ENCODE peak calls at places on chromosomes 6 and 20, in seven cellular contexts. One of them, this sample, is unnamed.

GRCh38 chr6:138241893-138242292 is 23.6 kb upstream of the PBOV1 start:
- DNase-seq in fibroblast of lung: no peak
- DNase-seq in osteocyte: no peak
- DNase-seq in OCI-LY7: no peak
- DNase-seq in HL-60: no peak
- DNase-seq in astrocyte of the spinal cord: no peak
- DNase-seq in spleen: no peak
- DNase-seq in this sample: no peak

GRCh38 chr6:127441881-127442280 is 17.3 kb downstream of the KIAA0408 start:
- DNase-seq in fibroblast of lung: no peak
- DNase-seq in osteocyte: no peak
- DNase-seq in OCI-LY7: no peak
- DNase-seq in HL-60: no peak
- DNase-seq in astrocyte of the spinal cord: no peak
- DNase-seq in spleen: no peak
- DNase-seq in this sample: no peak

GRCh38 chr20:58179432-58180099 is 48.9 kb downstream of the ANKRD60 start:
- DNase-seq in fibroblast of lung: peak
- DNase-seq in osteocyte: peak
- DNase-seq in OCI-LY7: peak
- DNase-seq in HL-60: no peak
- DNase-seq in astrocyte of the spinal cord: peak
- DNase-seq in spleen: peak
- DNase-seq in this sample: peak

GRCh38 chr6:33812669-33813068 is 8.9 kb upstream of the MLN start:
- DNase-seq in fibroblast of lung: peak
- DNase-seq in osteocyte: no peak
- DNase-seq in OCI-LY7: peak
- DNase-seq in HL-60: no peak
- DNase-seq in astrocyte of the spinal cord: peak
- DNase-seq in spleen: no peak
- DNase-seq in this sample: peak

GRCh38 chr6:156773935-156774871 is 3.0 kb upstream of the ARID1B start:
- DNase-seq in fibroblast of lung: no peak
- DNase-seq in osteocyte: no peak
- DNase-seq in OCI-LY7: no peak
- DNase-seq in HL-60: no peak
- DNase-seq in astrocyte of the spinal cord: no peak
- DNase-seq in spleen: no peak
- DNase-seq in this sample: no peak

GRCh38 chr20:39532205-39532604 is 570.1 kb downstream of the DHX35 start:
- DNase-seq in fibroblast of lung: no peak
- DNase-seq in osteocyte: no peak
- DNase-seq in OCI-LY7: no peak
- DNase-seq in HL-60: no peak
- DNase-seq in astrocyte of the spinal cord: no peak
- DNase-seq in spleen: no peak
- DNase-seq in this sample: no peak

GRCh38 chr6:122184260-122184934 is 215.1 kb upstream of the HSF2 start:
- DNase-seq in fibroblast of lung: peak
- DNase-seq in osteocyte: no peak
- DNase-seq in OCI-LY7: no peak
- DNase-seq in HL-60: no peak
- DNase-seq in astrocyte of the spinal cord: peak
- DNase-seq in spleen: no peak
- DNase-seq in this sample: no peak

GRCh38 chr20:49320460-49320859 is 42.6 kb upstream of the ZNFX1 start:
- DNase-seq in fibroblast of lung: peak
- DNase-seq in osteocyte: no peak
- DNase-seq in OCI-LY7: peak
- DNase-seq in HL-60: no peak
- DNase-seq in astrocyte of the spinal cord: peak
- DNase-seq in spleen: no peak
- DNase-seq in this sample: no peak

GRCh38 chr6:132218063-132218696 is 183.1 kb downstream of the MOXD1 start:
- DNase-seq in fibroblast of lung: peak
- DNase-seq in osteocyte: no peak
- DNase-seq in OCI-LY7: peak
- DNase-seq in HL-60: no peak
- DNase-seq in astrocyte of the spinal cord: peak
- DNase-seq in spleen: no peak
- DNase-seq in this sample: no peak

GRCh38 chr6:33967966-33968724 is 164.3 kb upstream of the MLN start:
- DNase-seq in fibroblast of lung: no peak
- DNase-seq in osteocyte: no peak
- DNase-seq in OCI-LY7: no peak
- DNase-seq in HL-60: no peak
- DNase-seq in astrocyte of the spinal cord: no peak
- DNase-seq in spleen: peak
- DNase-seq in this sample: no peak

GRCh38 chr6:8187209-8187608 is 84.9 kb upstream of the EEF1E1 start:
- DNase-seq in fibroblast of lung: no peak
- DNase-seq in osteocyte: no peak
- DNase-seq in OCI-LY7: no peak
- DNase-seq in HL-60: no peak
- DNase-seq in astrocyte of the spinal cord: no peak
- DNase-seq in spleen: no peak
- DNase-seq in this sample: no peak

DNA sequence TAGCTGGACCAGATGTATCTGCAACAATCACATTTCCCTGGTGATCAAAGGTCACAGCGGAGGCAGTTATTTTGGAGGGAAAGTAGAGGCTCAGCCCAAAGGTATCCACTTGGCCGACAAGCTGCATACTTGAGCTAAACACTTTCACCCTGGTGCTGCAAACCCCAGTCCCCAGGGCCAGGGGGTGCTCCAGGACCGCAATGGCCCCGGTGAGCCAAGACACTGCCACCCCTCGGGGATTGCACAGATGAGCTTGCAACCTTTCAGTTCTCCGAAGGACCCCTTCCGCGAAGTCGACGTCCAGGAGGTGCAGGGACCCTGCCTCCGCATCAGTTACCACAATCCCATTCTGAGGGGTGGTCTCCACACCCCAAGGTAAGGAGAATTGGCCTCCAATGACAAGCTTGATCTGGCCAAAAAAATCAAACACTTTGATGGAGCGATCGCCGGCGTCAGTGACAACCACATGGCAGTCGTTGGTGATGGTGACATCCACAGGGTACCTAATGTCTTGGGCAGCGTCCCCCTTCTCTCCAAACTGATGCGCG is 823 bp downstream of the NHLRC1 start:
- DNase-seq in fibroblast of lung: no peak
- DNase-seq in osteocyte: no peak
- DNase-seq in OCI-LY7: peak
- DNase-seq in HL-60: no peak
- DNase-seq in astrocyte of the spinal cord: no peak
- DNase-seq in spleen: no peak
- DNase-seq in this sample: no peak
- TF ChIP-seq CTCF in fibroblast of lung: no peak
- TF ChIP-seq CTCF in osteocyte: no peak
- TF ChIP-seq CTCF in OCI-LY7: peak
- TF ChIP-seq CTCF in HL-60: no peak
- TF ChIP-seq CTCF in astrocyte of the spinal cord: no peak
- TF ChIP-seq CTCF in spleen: no peak
- TF ChIP-seq CTCF in this sample: no peak

DNA sequence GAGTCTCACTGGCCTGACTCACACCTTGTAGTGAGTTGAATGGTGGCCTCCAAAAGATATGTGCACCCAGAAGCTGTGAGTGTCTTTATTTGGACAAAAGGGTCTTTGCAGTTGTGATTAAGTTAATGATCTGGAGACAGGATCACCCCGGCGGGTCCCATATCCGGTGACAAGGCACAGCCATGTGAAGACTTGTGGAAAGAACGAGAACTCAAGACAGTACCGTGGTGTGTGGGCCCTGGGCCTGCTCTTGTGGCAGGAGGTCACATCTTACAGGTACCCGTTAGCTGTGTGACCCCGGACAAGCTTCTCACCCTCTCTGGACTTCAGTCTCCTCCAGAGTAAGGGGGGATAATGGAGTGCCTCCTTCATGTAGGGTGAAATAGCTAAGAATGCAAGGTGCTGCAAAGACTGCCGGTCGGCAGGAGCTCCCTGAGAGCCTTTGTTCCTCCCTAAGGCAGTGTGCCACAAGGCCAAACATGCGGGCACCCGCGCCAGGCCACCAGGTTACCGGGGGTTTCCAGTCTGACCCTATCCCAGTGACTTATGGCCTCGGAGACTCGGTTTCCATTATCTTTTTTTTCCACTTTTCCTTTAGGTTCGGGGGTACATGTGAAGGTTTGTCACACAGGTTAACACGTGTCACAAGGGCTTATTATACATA is 39.2 kb downstream of the CDH4 start:
- DNase-seq in fibroblast of lung: no peak
- DNase-seq in osteocyte: no peak
- DNase-seq in OCI-LY7: no peak
- DNase-seq in HL-60: no peak
- DNase-seq in astrocyte of the spinal cord: no peak
- DNase-seq in spleen: no peak
- DNase-seq in this sample: no peak
- TF ChIP-seq CTCF in fibroblast of lung: no peak
- TF ChIP-seq CTCF in osteocyte: no peak
- TF ChIP-seq CTCF in OCI-LY7: no peak
- TF ChIP-seq CTCF in HL-60: no peak
- TF ChIP-seq CTCF in astrocyte of the spinal cord: no peak
- TF ChIP-seq CTCF in spleen: no peak
- TF ChIP-seq CTCF in this sample: no peak

GRCh38 chr20:25574411-25574810 is 10.9 kb downstream of the NINL start:
- DNase-seq in fibroblast of lung: peak
- DNase-seq in osteocyte: no peak
- DNase-seq in OCI-LY7: no peak
- DNase-seq in HL-60: peak
- DNase-seq in astrocyte of the spinal cord: peak
- DNase-seq in spleen: peak
- DNase-seq in this sample: no peak
- TF ChIP-seq CTCF in fibroblast of lung: peak
- TF ChIP-seq CTCF in osteocyte: peak
- TF ChIP-seq CTCF in OCI-LY7: no peak
- TF ChIP-seq CTCF in HL-60: no peak
- TF ChIP-seq CTCF in astrocyte of the spinal cord: peak
- TF ChIP-seq CTCF in spleen: no peak
- TF ChIP-seq CTCF in this sample: no peak

DNA sequence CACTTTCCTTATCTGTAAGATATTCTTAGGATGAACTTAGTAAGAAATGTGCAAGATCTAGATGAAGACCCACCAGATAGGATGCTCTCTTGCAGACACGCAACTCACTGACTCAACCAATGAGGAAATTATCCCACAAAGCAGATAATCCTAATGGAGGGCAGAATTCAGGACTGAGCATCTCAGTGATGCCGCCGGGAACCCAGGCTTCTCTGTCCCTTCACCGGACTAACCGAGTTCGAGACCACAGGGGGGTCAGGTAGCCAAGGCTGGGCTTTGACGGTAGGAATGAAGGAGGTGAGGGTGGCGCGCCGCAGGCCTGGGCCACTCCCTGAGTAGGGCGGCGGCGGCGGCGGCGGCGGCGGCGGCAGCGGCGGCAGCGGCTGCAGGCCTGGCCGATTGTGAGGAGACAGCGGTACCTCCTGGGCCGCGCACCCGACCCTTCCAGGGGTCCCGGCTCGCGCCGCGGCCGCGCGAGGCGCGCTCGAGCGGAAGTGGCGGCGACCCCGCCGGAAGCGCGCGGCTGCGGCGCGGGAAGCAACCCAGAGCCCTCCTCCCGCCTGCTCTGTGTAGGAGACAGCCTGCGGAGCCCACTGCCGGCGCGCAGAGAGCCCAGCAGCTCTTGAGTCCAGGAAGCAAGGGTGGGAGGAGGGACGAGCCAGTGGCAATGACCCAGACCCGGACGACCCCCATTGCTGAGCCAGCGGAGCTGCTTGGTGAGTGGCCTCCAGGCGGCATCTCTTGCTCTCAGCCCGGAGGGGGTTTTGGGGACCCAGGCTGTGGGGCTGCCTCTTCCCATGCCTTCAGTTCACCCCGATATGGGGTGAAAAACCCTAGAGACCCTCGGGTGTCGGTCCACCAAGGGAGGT is at the start of gene KHDC1:
- DNase-seq in fibroblast of lung: peak
- DNase-seq in osteocyte: no peak
- DNase-seq in OCI-LY7: peak
- DNase-seq in HL-60: peak
- DNase-seq in astrocyte of the spinal cord: peak
- DNase-seq in spleen: peak
- DNase-seq in this sample: peak
- TF ChIP-seq CTCF in fibroblast of lung: peak
- TF ChIP-seq CTCF in osteocyte: no peak
- TF ChIP-seq CTCF in OCI-LY7: peak
- TF ChIP-seq CTCF in HL-60: no peak
- TF ChIP-seq CTCF in astrocyte of the spinal cord: no peak
- TF ChIP-seq CTCF in spleen: no peak
- TF ChIP-seq CTCF in this sample: no peak

GRCh38 chr6:43506667-43507471 is 3.3 kb downstream of the LRRC73 start:
- DNase-seq in fibroblast of lung: peak
- DNase-seq in osteocyte: peak
- DNase-seq in OCI-LY7: peak
- DNase-seq in HL-60: peak
- DNase-seq in astrocyte of the spinal cord: peak
- DNase-seq in spleen: peak
- DNase-seq in this sample: peak

GRCh38 chr6:43510827-43511163 is 649 bp upstream of the LRRC73 start:
- DNase-seq in fibroblast of lung: no peak
- DNase-seq in osteocyte: no peak
- DNase-seq in OCI-LY7: no peak
- DNase-seq in HL-60: no peak
- DNase-seq in astrocyte of the spinal cord: no peak
- DNase-seq in spleen: peak
- DNase-seq in this sample: no peak

GRCh38 chr6:43508481-43509141 is 1.5 kb downstream of the LRRC73 start:
- DNase-seq in fibroblast of lung: no peak
- DNase-seq in osteocyte: no peak
- DNase-seq in OCI-LY7: no peak
- DNase-seq in HL-60: no peak
- DNase-seq in astrocyte of the spinal cord: no peak
- DNase-seq in spleen: peak
- DNase-seq in this sample: no peak

GRCh38 chr6:43509984-43510826 is at the start of gene LRRC73:
- DNase-seq in fibroblast of lung: peak
- DNase-seq in osteocyte: peak
- DNase-seq in OCI-LY7: peak
- DNase-seq in HL-60: no peak
- DNase-seq in astrocyte of the spinal cord: peak
- DNase-seq in spleen: peak
- DNase-seq in this sample: peak

GRCh38 chr6:43509142-43509983 is 783 bp downstream of the LRRC73 start:
- DNase-seq in fibroblast of lung: no peak
- DNase-seq in osteocyte: no peak
- DNase-seq in OCI-LY7: no peak
- DNase-seq in HL-60: no peak
- DNase-seq in astrocyte of the spinal cord: no peak
- DNase-seq in spleen: no peak
- DNase-seq in this sample: no peak
- TF ChIP-seq CTCF in fibroblast of lung: no peak
- TF ChIP-seq CTCF in osteocyte: no peak
- TF ChIP-seq CTCF in OCI-LY7: no peak
- TF ChIP-seq CTCF in HL-60: no peak
- TF ChIP-seq CTCF in astrocyte of the spinal cord: no peak
- TF ChIP-seq CTCF in spleen: no peak
- TF ChIP-seq CTCF in this sample: no peak